ENCODE peak calls at places on chromosomes 13 and 19, in five cellular contexts. One of them, this sample, is unnamed.
A peak's percentile ranks its signal among the peaks of the same experiment; 100 is the strongest.

GRCh38 chr19:57978586-57979289 is 4.4 kb upstream of the C19orf18 start:
- DNase-seq in fibroblast of mammary gland: peak; percentile 8
- DNase-seq in neuronal stem cell: no peak
- DNase-seq in heart right ventricle: no peak
- DNase-seq in psoas muscle: no peak
- DNase-seq in this sample: peak; percentile 31

GRCh38 chr19:33434886-33435705 is 61.6 kb downstream of the CEBPG start:
- DNase-seq in psoas muscle: peak; percentile 38
- DNase-seq in neuronal stem cell: no peak
- DNase-seq in fibroblast of mammary gland: peak; percentile 25
- DNase-seq in heart right ventricle: no peak
- DNase-seq in this sample: peak; percentile 37

GRCh38 chr13:27442797-27443196 is 7.6 kb downstream of the MTIF3 start:
- DNase-seq in neuronal stem cell: no peak
- DNase-seq in psoas muscle: no peak
- DNase-seq in fibroblast of mammary gland: no peak
- DNase-seq in heart right ventricle: no peak
- DNase-seq in this sample: no peak

GRCh38 chr19:29880498-29881081 is 61.4 kb upstream of the URI1 start:
- DNase-seq in psoas muscle: no peak
- DNase-seq in neuronal stem cell: no peak
- DNase-seq in fibroblast of mammary gland: no peak
- DNase-seq in heart right ventricle: no peak
- DNase-seq in this sample: no peak

GRCh38 chr19:1360818-1361461 is 22.8 kb upstream of the NDUFS7 start:
- DNase-seq in heart right ventricle: peak; percentile 80
- DNase-seq in neuronal stem cell: no peak
- DNase-seq in psoas muscle: peak; percentile 76
- DNase-seq in fibroblast of mammary gland: peak; percentile 90
- DNase-seq in this sample: peak; percentile 79

GRCh38 chr19:47371269-47371668 is 22.2 kb downstream of the DHX34 start:
- DNase-seq in fibroblast of mammary gland: no peak
- DNase-seq in heart right ventricle: no peak
- DNase-seq in psoas muscle: no peak
- DNase-seq in neuronal stem cell: no peak
- DNase-seq in this sample: no peak

GRCh38 chr13:39040206-39040605 is 1.9 kb downstream of the NHLRC3 start:
- DNase-seq in psoas muscle: no peak
- DNase-seq in fibroblast of mammary gland: no peak
- DNase-seq in neuronal stem cell: no peak
- DNase-seq in heart right ventricle: no peak
- DNase-seq in this sample: no peak

GRCh38 chr13:104365430-104365829 is 1299.2 kb upstream of the SLC10A2 start:
- DNase-seq in fibroblast of mammary gland: no peak
- DNase-seq in psoas muscle: no peak
- DNase-seq in heart right ventricle: no peak
- DNase-seq in neuronal stem cell: no peak
- DNase-seq in this sample: no peak

GRCh38 chr19:15379996-15380647 is 535 bp upstream of the AKAP8 start:
- DNase-seq in fibroblast of mammary gland: peak; percentile 42
- DNase-seq in psoas muscle: peak; percentile 80
- DNase-seq in heart right ventricle: no peak
- DNase-seq in neuronal stem cell: no peak
- DNase-seq in this sample: peak; percentile 34

GRCh38 chr13:106418556-106418955 is 116.9 kb downstream of the EFNB2 start:
- DNase-seq in heart right ventricle: no peak
- DNase-seq in fibroblast of mammary gland: peak; percentile 97
- DNase-seq in neuronal stem cell: no peak
- DNase-seq in psoas muscle: no peak
- DNase-seq in this sample: peak; percentile 78

GRCh38 chr19:41933693-41934426 is 5.6 kb upstream of the ERFL start:
- DNase-seq in heart right ventricle: no peak
- DNase-seq in fibroblast of mammary gland: no peak
- DNase-seq in psoas muscle: no peak
- DNase-seq in neuronal stem cell: no peak
- DNase-seq in this sample: no peak

DNA sequence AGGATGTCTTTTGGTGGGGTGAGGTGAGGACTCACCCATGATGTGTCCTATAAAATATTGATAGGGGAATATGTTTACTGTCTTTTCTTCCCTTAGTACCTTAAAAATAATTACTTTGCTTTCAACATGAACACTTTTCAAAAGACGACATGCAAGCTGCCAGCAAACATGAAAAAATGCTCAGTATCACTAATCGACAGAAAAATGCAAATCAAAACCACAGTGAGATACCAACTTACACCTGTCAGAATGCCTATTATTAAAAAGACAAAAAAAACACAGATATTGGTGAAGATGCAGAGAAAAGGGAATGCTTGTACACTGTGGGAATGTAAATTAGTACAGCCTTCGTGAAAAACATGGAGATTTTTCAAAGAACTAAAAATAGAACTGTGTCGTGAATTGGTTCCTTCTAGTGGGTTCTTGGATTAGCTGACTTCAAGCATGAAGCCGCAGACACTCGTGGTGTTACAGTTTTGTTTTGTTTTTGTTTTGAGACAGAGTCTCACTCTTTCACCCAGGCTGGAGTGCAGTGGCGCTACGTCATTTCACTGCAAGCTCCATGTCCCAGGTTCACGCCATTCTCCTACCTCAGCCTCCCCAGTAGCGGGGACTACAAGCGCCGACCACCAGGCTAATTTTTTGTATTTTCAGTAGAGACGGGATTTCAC is 160.9 kb downstream of the FGF9 start:
- DNase-seq in neuronal stem cell: no peak
- DNase-seq in fibroblast of mammary gland: no peak
- DNase-seq in heart right ventricle: no peak
- DNase-seq in psoas muscle: no peak
- DNase-seq in this sample: no peak
- H3K4me3 ChIP-seq in neuronal stem cell: no peak overlapping the region
- H3K4me3 ChIP-seq in fibroblast of mammary gland: no peak overlapping the region
- H3K4me3 ChIP-seq in heart right ventricle: no peak overlapping the region
- H3K4me3 ChIP-seq in psoas muscle: no peak overlapping the region
- H3K4me3 ChIP-seq in this sample: no peak overlapping the region

GRCh38 chr19:38182536-38183210 is 41.3 kb downstream of the DPF1 start:
- DNase-seq in fibroblast of mammary gland: no peak
- DNase-seq in psoas muscle: no peak
- DNase-seq in heart right ventricle: no peak
- DNase-seq in neuronal stem cell: no peak
- DNase-seq in this sample: no peak
- H3K4me3 ChIP-seq in fibroblast of mammary gland: no peak overlapping the region
- H3K4me3 ChIP-seq in psoas muscle: no peak overlapping the region
- H3K4me3 ChIP-seq in heart right ventricle: no peak overlapping the region
- H3K4me3 ChIP-seq in neuronal stem cell: no peak overlapping the region
- H3K4me3 ChIP-seq in this sample: no peak overlapping the region

GRCh38 chr13:107811233-107811632 is 404.1 kb downstream of the LIG4 start:
- DNase-seq in psoas muscle: no peak
- DNase-seq in fibroblast of mammary gland: no peak
- DNase-seq in neuronal stem cell: no peak
- DNase-seq in heart right ventricle: no peak
- DNase-seq in this sample: no peak

GRCh38 chr13:107807306-107808073 is 407.8 kb downstream of the LIG4 start:
- DNase-seq in neuronal stem cell: no peak
- DNase-seq in fibroblast of mammary gland: no peak
- DNase-seq in psoas muscle: no peak
- DNase-seq in heart right ventricle: no peak
- DNase-seq in this sample: no peak

GRCh38 chr13:107809125-107809524 is 406.2 kb downstream of the LIG4 start:
- DNase-seq in neuronal stem cell: no peak
- DNase-seq in heart right ventricle: no peak
- DNase-seq in psoas muscle: no peak
- DNase-seq in fibroblast of mammary gland: peak; percentile 2
- DNase-seq in this sample: no peak

GRCh38 chr13:107806726-107807125 is 408.6 kb downstream of the LIG4 start:
- DNase-seq in heart right ventricle: no peak
- DNase-seq in psoas muscle: no peak
- DNase-seq in fibroblast of mammary gland: no peak
- DNase-seq in neuronal stem cell: no peak
- DNase-seq in this sample: no peak

GRCh38 chr13:107808388-107808787 is 406.9 kb downstream of the LIG4 start:
- DNase-seq in heart right ventricle: no peak
- DNase-seq in psoas muscle: no peak
- DNase-seq in neuronal stem cell: no peak
- DNase-seq in fibroblast of mammary gland: no peak
- DNase-seq in this sample: no peak
- H3K4me3 ChIP-seq in heart right ventricle: no peak overlapping the region
- H3K4me3 ChIP-seq in psoas muscle: no peak overlapping the region
- H3K4me3 ChIP-seq in neuronal stem cell: no peak overlapping the region
- H3K4me3 ChIP-seq in fibroblast of mammary gland: no peak overlapping the region
- H3K4me3 ChIP-seq in this sample: no peak overlapping the region

DNA sequence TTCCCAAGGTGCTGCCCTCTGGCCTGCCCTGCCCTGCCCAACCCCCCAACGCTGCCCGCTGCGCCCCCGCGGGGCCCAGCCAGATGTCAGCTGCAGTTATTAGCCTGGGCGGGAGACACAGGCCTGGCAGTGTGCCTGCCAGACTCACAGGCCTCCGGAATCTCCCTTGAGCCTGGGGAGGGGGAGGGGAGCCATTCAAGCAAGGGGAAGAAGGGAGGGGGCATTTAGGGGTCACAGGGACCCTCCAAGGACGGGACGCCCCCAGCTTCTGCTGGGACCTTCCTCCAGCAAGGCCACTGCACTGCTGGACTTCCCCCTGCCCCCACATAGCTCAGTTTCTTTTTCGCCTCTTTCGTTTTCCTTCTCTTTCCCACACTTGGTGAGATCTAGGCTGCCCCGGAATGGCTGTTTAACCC is 2.6 kb upstream of the JUNB start:
- DNase-seq in fibroblast of mammary gland: peak; percentile 74
- DNase-seq in neuronal stem cell: no peak
- DNase-seq in heart right ventricle: peak; percentile 84
- DNase-seq in psoas muscle: peak; percentile 90
- DNase-seq in this sample: peak; percentile 66
- H3K4me3 ChIP-seq in fibroblast of mammary gland: peak overlapping the region; percentile 8
- H3K4me3 ChIP-seq in neuronal stem cell: peak overlapping the region; percentile 60
- H3K4me3 ChIP-seq in heart right ventricle: peak overlapping the region; percentile 77
- H3K4me3 ChIP-seq in psoas muscle: peak overlapping the region; percentile 99
- H3K4me3 ChIP-seq in this sample: no peak overlapping the region

GRCh38 chr13:88726075-88726474 is 1054.9 kb downstream of the SLITRK5 start:
- DNase-seq in fibroblast of mammary gland: no peak
- DNase-seq in heart right ventricle: no peak
- DNase-seq in neuronal stem cell: no peak
- DNase-seq in psoas muscle: peak; percentile 19
- DNase-seq in this sample: no peak
- H3K4me3 ChIP-seq in fibroblast of mammary gland: no peak overlapping the region
- H3K4me3 ChIP-seq in heart right ventricle: no peak overlapping the region
- H3K4me3 ChIP-seq in neuronal stem cell: no peak overlapping the region
- H3K4me3 ChIP-seq in psoas muscle: no peak overlapping the region
- H3K4me3 ChIP-seq in this sample: no peak overlapping the region

GRCh38 chr13:21670883-21671792 is at the start of gene FGF9:
- DNase-seq in heart right ventricle: peak; percentile 77
- DNase-seq in psoas muscle: peak; percentile 85
- DNase-seq in fibroblast of mammary gland: peak; percentile 60
- DNase-seq in neuronal stem cell: peak; percentile 85
- DNase-seq in this sample: peak; percentile 74

GRCh38 chr13:21674271-21675009 is 3.6 kb downstream of the FGF9 start:
- DNase-seq in neuronal stem cell: peak; percentile 39
- DNase-seq in psoas muscle: peak; percentile 53
- DNase-seq in heart right ventricle: peak; percentile 30
- DNase-seq in fibroblast of mammary gland: no peak
- DNase-seq in this sample: no peak

GRCh38 chr13:21673592-21674270 is 2.9 kb downstream of the FGF9 start:
- DNase-seq in heart right ventricle: peak; percentile 40
- DNase-seq in fibroblast of mammary gland: no peak
- DNase-seq in neuronal stem cell: peak; percentile 72
- DNase-seq in psoas muscle: peak; percentile 65
- DNase-seq in this sample: no peak

GRCh38 chr13:21671793-21672680 is 1.2 kb downstream of the FGF9 start:
- DNase-seq in psoas muscle: no peak
- DNase-seq in fibroblast of mammary gland: no peak
- DNase-seq in neuronal stem cell: peak; percentile 20
- DNase-seq in heart right ventricle: no peak
- DNase-seq in this sample: no peak

GRCh38 chr13:21672811-21673591 is 2.1 kb downstream of the FGF9 start:
- DNase-seq in psoas muscle: no peak
- DNase-seq in heart right ventricle: no peak
- DNase-seq in fibroblast of mammary gland: no peak
- DNase-seq in neuronal stem cell: peak; percentile 5
- DNase-seq in this sample: no peak
- H3K4me3 ChIP-seq in psoas muscle: peak overlapping the region; percentile 79
- H3K4me3 ChIP-seq in heart right ventricle: peak overlapping the region; percentile 64
- H3K4me3 ChIP-seq in fibroblast of mammary gland: no peak overlapping the region
- H3K4me3 ChIP-seq in neuronal stem cell: peak overlapping the region; percentile 81
- H3K4me3 ChIP-seq in this sample: peak overlapping the region; percentile 6

DNA sequence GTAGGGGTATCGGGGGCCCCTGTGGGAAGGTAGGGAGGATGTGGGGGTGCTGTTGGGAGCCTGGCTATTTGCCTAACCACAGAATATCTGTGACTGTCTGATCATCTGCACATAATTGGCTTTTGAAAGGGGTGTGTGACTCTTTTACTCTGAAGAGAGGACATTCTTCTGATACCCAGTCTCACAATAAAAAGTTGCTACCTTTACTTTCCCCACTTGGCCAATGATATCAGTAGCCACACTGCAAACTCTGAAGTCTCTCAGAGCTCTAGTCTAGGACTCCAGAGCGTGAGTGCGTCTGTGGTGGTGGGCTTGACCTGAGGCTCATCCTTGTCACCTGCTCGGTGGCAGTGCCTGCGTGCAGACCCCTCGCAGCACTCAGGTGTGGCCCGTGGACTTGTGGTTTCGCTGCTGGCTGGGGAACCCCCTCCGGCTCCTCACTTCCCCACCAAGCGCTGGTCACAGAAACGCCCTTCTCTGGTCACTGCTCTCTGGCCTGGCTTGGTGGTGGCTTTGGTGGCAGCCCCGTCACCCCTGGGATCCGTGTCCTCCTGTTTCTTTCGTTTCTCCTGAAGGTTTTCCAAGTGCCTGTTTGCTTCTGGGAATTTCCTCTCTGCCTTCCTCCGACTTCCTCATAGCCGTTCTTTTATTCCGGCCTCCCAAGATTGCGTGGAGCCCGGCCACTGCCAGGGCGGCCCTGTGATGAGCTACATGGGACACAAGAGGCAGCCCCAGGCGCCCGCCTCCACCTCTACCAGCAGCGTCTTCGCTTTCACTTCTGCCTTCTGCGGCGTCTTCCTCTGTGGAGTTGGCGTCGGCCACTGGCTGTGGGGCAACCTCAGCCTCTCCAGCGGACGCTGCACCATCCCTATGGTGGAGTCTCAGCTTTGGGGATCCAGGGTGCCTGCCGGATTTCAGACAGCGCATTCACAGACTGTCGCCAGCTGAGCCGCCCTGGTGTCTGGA is 78.0 kb downstream of the ATP11A start:
- DNase-seq in psoas muscle: no peak
- DNase-seq in fibroblast of mammary gland: no peak
- DNase-seq in neuronal stem cell: no peak
- DNase-seq in heart right ventricle: peak; percentile 51
- DNase-seq in this sample: no peak
- H3K4me3 ChIP-seq in psoas muscle: no peak overlapping the region
- H3K4me3 ChIP-seq in fibroblast of mammary gland: no peak overlapping the region
- H3K4me3 ChIP-seq in neuronal stem cell: no peak overlapping the region
- H3K4me3 ChIP-seq in heart right ventricle: no peak overlapping the region
- H3K4me3 ChIP-seq in this sample: no peak overlapping the region

This sample was measured in astrocyte of the spinal cord.